ENCODE peak calls at places on chromosomes 4 and X, in six cellular contexts. G, M, L, O, K and E are unnamed samples.
A peak's percentile ranks its signal among the peaks of the same experiment; 100 is the strongest.

GRCh38 chr4:127631420-127631819 is 1.3 kb upstream of the INTU start:
- DNase-seq in L (no peak), G (no peak), K (no peak), O (no peak), M (no peak), E (no peak)

GRCh38 chr4:189941005-189941450 is 356 bp downstream of the FRG1 start:
- DNase-seq in M (no peak), L (no peak), O (no peak), G (no peak), K (no peak), E (no peak)

GRCh38 chrX:151370906-151371305 is 26.1 kb upstream of the VMA21 start:
- DNase-seq in L (no peak), G (no peak), O (no peak), M (peak; percentile 2), K (no peak), E (no peak)

GRCh38 chr4:168575473-168575872 is 78.6 kb downstream of the PALLD start:
- DNase-seq in K (no peak), L (no peak), O (no peak), G (no peak), M (no peak), E (no peak)

GRCh38 chr4:30396772-30397475 is 323.2 kb upstream of the PCDH7 start:
- DNase-seq in L (no peak), M (peak; percentile 86), G (no peak), O (no peak), K (no peak), E (no peak)

GRCh38 chr4:136748165-136748564 is 784.1 kb downstream of the PCDH18 start:
- DNase-seq in G (no peak), O (no peak), L (no peak), K (no peak), M (no peak), E (no peak)

GRCh38 chr4:174490356-174490969 is 31.8 kb downstream of the HPGD start:
- DNase-seq in L (no peak), K (no peak), M (peak; percentile 60), G (no peak), O (no peak), E (no peak)

GRCh38 chr4:15695240-15695699 is 7.6 kb upstream of the BST1 start:
- DNase-seq in L (no peak), G (no peak), O (no peak), K (no peak), M (peak; percentile 86), E (no peak)

GRCh38 chr4:106773106-106773905 is 262.8 kb downstream of the DKK2 start:
- DNase-seq in M (peak; percentile 4), G (no peak), O (no peak), L (no peak), K (no peak), E (no peak)

GRCh38 chr4:78560296-78560963 is 8.9 kb downstream of the ANXA3 start:
- DNase-seq in O (no peak), G (no peak), L (no peak), K (no peak), M (peak; percentile 90), E (no peak)

GRCh38 chrX:132584936-132585335 is 96.1 kb upstream of the MBNL3 start:
- DNase-seq in M (no peak), G (no peak), O (no peak), K (no peak), L (no peak), E (no peak)

GRCh38 chr4:16264798-16265197 is 38.5 kb upstream of the TAPT1 start:
- DNase-seq in K (no peak), G (peak; percentile 40), L (no peak), M (peak; percentile 73), O (no peak), E (no peak)

GRCh38 chr4:169986369-169986768 is 39.8 kb downstream of the MFAP3L start:
- DNase-seq in L (no peak), O (no peak), K (no peak), G (no peak), M (no peak), E (no peak)

GRCh38 chr4:57113870-57114269 is 3.7 kb upstream of the IGFBP7 start:
- DNase-seq in G (no peak), O (no peak), M (no peak), K (no peak), L (no peak), E (no peak)

GRCh38 chrX:17553451-17553850 is 178.5 kb downstream of the NHS start:
- DNase-seq in M (peak; percentile 70), O (no peak), L (no peak), K (no peak), G (no peak), E (no peak)

GRCh38 chrX:150848914-150849365 is 49.5 kb downstream of the CD99L2 start:
- DNase-seq in O (no peak), K (no peak), G (peak; percentile 85), L (no peak), M (no peak), E (no peak)

GRCh38 chr4:31081375-31081774 is 361.2 kb downstream of the PCDH7 start:
- DNase-seq in G (no peak), K (no peak), M (peak; percentile 76), L (no peak), O (no peak), E (no peak)

GRCh38 chr4:67152976-67153375 is 392.3 kb downstream of the CENPC start:
- DNase-seq in L (no peak), O (no peak), M (no peak), G (no peak), K (no peak), E (no peak)

GRCh38 chr4:13654158-13654797 is 26.8 kb upstream of the BOD1L1 start:
- DNase-seq in K (peak; percentile 83), L (peak; percentile 33), M (peak; percentile 72), O (peak; percentile 55), G (peak; percentile 75), E (peak; percentile 82)

GRCh38 chrX:71989768-71990167 is 79.1 kb downstream of the NHSL2 start:
- DNase-seq in K (no peak), G (no peak), L (no peak), O (no peak), M (peak; percentile 85), E (no peak)

GRCh38 chr4:1231637-1232360 is 17.1 kb downstream of the CTBP1 start:
- DNase-seq in K (no peak), L (no peak), M (no peak), O (no peak), G (no peak), E (no peak)

GRCh38 chr4:165088366-165088765 is 24.3 kb downstream of the TMEM192 start:
- DNase-seq in L (no peak), O (no peak), M (no peak), G (no peak), K (no peak), E (no peak)

GRCh38 chr4:7960790-7961655 is 21.4 kb upstream of the AFAP1 start:
- DNase-seq in G (peak; percentile 47), O (no peak), M (peak; percentile 99), K (peak; percentile 75), L (no peak), E (no peak)

GRCh38 chr4:121669163-121669550 is 27.6 kb downstream of the ANXA5 start:
- DNase-seq in O (no peak), M (no peak), L (no peak), G (no peak), K (no peak), E (no peak)

GRCh38 chr4:39255266-39255665 is 72.9 kb downstream of the WDR19 start:
- DNase-seq in K (no peak), M (peak; percentile 82), G (no peak), O (no peak), L (no peak), E (no peak)

GRCh38 chr4:86014599-86014998 is 345.3 kb downstream of the MAPK10 start:
- DNase-seq in K (no peak), L (no peak), G (peak; percentile 4), M (no peak), O (no peak), E (no peak)

GRCh38 chr4:152417648-152418047 is 118.2 kb downstream of the FBXW7 start:
- DNase-seq in K (no peak), M (no peak), L (no peak), G (no peak), O (no peak), E (no peak)